ENCODE peak calls at places on chromosome 22, in five cellular contexts. One of them, this sample, is unnamed.

GRCh38 chr22:50525991-50526848 is 822 bp upstream of the SCO2 start:
- DNase-seq in NCI-H1930: peak
- DNase-seq in stimulated activated CD8-positive, alpha-beta memory T cell treated with anti-CD3 and anti-CD28 coated beads, Interleukin-15, amount 100 ng/mL, for 48 hours: peak
- DNase-seq in non-pigmented ciliary epithelial cell: no peak
- DNase-seq in CD4-positive, alpha-beta T cell: peak
- DNase-seq in this sample: peak

GRCh38 chr22:38841635-38842034 is 2.2 kb downstream of the NPTXR start:
- DNase-seq in non-pigmented ciliary epithelial cell: no peak
- DNase-seq in CD4-positive, alpha-beta T cell: no peak
- DNase-seq in stimulated activated CD8-positive, alpha-beta memory T cell treated with anti-CD3 and anti-CD28 coated beads, Interleukin-15, amount 100 ng/mL, for 48 hours: no peak
- DNase-seq in NCI-H1930: no peak
- DNase-seq in this sample: no peak

GRCh38 chr22:28741200-28741757 is 341 bp downstream of the CHEK2 start:
- DNase-seq in stimulated activated CD8-positive, alpha-beta memory T cell treated with anti-CD3 and anti-CD28 coated beads, Interleukin-15, amount 100 ng/mL, for 48 hours: no peak
- DNase-seq in non-pigmented ciliary epithelial cell: no peak
- DNase-seq in CD4-positive, alpha-beta T cell: no peak
- DNase-seq in NCI-H1930: no peak
- DNase-seq in this sample: no peak

GRCh38 chr22:42879371-42880021 is 22.4 kb upstream of the ARFGAP3 start:
- DNase-seq in stimulated activated CD8-positive, alpha-beta memory T cell treated with anti-CD3 and anti-CD28 coated beads, Interleukin-15, amount 100 ng/mL, for 48 hours: no peak
- DNase-seq in NCI-H1930: no peak
- DNase-seq in CD4-positive, alpha-beta T cell: no peak
- DNase-seq in non-pigmented ciliary epithelial cell: no peak
- DNase-seq in this sample: no peak

GRCh38 chr22:38715176-38715764 is 9.5 kb downstream of the GTPBP1 start:
- DNase-seq in CD4-positive, alpha-beta T cell: no peak
- DNase-seq in non-pigmented ciliary epithelial cell: no peak
- DNase-seq in NCI-H1930: no peak
- DNase-seq in stimulated activated CD8-positive, alpha-beta memory T cell treated with anti-CD3 and anti-CD28 coated beads, Interleukin-15, amount 100 ng/mL, for 48 hours: no peak
- DNase-seq in this sample: no peak

GRCh38 chr22:36201630-36202312 is at the start of gene APOL4:
- DNase-seq in stimulated activated CD8-positive, alpha-beta memory T cell treated with anti-CD3 and anti-CD28 coated beads, Interleukin-15, amount 100 ng/mL, for 48 hours: no peak
- DNase-seq in non-pigmented ciliary epithelial cell: no peak
- DNase-seq in NCI-H1930: no peak
- DNase-seq in CD4-positive, alpha-beta T cell: no peak
- DNase-seq in this sample: no peak

GRCh38 chr22:17978027-17978426 is 46.3 kb downstream of the MICAL3 start:
- DNase-seq in stimulated activated CD8-positive, alpha-beta memory T cell treated with anti-CD3 and anti-CD28 coated beads, Interleukin-15, amount 100 ng/mL, for 48 hours: no peak
- DNase-seq in NCI-H1930: no peak
- DNase-seq in CD4-positive, alpha-beta T cell: no peak
- DNase-seq in non-pigmented ciliary epithelial cell: no peak
- DNase-seq in this sample: no peak

GRCh38 chr22:45328822-45329535 is 19.2 kb downstream of the FAM118A start:
- DNase-seq in NCI-H1930: no peak
- DNase-seq in CD4-positive, alpha-beta T cell: no peak
- DNase-seq in stimulated activated CD8-positive, alpha-beta memory T cell treated with anti-CD3 and anti-CD28 coated beads, Interleukin-15, amount 100 ng/mL, for 48 hours: no peak
- DNase-seq in non-pigmented ciliary epithelial cell: no peak
- DNase-seq in this sample: no peak

GRCh38 chr22:30926706-30927105 is 41.9 kb downstream of the MORC2 start:
- DNase-seq in non-pigmented ciliary epithelial cell: no peak
- DNase-seq in CD4-positive, alpha-beta T cell: no peak
- DNase-seq in stimulated activated CD8-positive, alpha-beta memory T cell treated with anti-CD3 and anti-CD28 coated beads, Interleukin-15, amount 100 ng/mL, for 48 hours: no peak
- DNase-seq in NCI-H1930: no peak
- DNase-seq in this sample: no peak

GRCh38 chr22:46992121-46992731 is 229.8 kb downstream of the TBC1D22A start:
- DNase-seq in CD4-positive, alpha-beta T cell: no peak
- DNase-seq in non-pigmented ciliary epithelial cell: no peak
- DNase-seq in NCI-H1930: no peak
- DNase-seq in stimulated activated CD8-positive, alpha-beta memory T cell treated with anti-CD3 and anti-CD28 coated beads, Interleukin-15, amount 100 ng/mL, for 48 hours: no peak
- DNase-seq in this sample: no peak

This sample was measured in GM12891.